ENCODE peak calls at places on chromosomes 2 and 18, in seven cellular contexts. I is Peyer's patch; D is glutamatergic neuron; U is astrocyte of the cerebellum; N is AG04450; J is CD4-positive, alpha-beta T cell; L is A549. B is an unnamed sample.

GRCh38 chr18:68721681-68722583 is 7.0 kb upstream of the TMX3 start:
- DNase-seq in I (no peak), D (no peak), U (no peak), N (no peak), J (no peak), L (no peak), B (no peak)

GRCh38 chr2:160472839-160473251 is 20.8 kb downstream of the RBMS1 start:
- DNase-seq in I (no peak), D (no peak), U (no peak), N (peak), J (no peak), L (no peak), B (peak)

GRCh38 chr2:191923652-191923997 is 76.7 kb upstream of the CAVIN2 start:
- DNase-seq in I (no peak), D (no peak), U (peak), N (no peak), J (no peak), L (no peak), B (no peak)

GRCh38 chr18:31952223-31952622 is 9.3 kb upstream of the TRAPPC8 start:
- DNase-seq in I (no peak), D (no peak), U (no peak), N (no peak), J (no peak), L (no peak), B (no peak)

GRCh38 chr2:24021122-24021998 is 11.5 kb downstream of the MFSD2B start:
- DNase-seq in I (peak), D (peak), U (no peak), N (no peak), J (no peak), L (peak), B (no peak)

GRCh38 chr2:230661072-230661957 is 51.3 kb upstream of the CAB39 start:
- DNase-seq in I (peak), D (no peak), U (no peak), N (no peak), J (no peak), L (no peak), B (no peak)

GRCh38 chr2:69298261-69298660 is 88.8 kb downstream of the GFPT1 start:
- DNase-seq in I (no peak), D (no peak), U (peak), N (peak), J (no peak), L (no peak), B (peak)

GRCh38 chr18:25166113-25166512 is 185.9 kb downstream of the ZNF521 start:
- DNase-seq in I (no peak), D (no peak), U (no peak), N (peak), J (no peak), L (no peak), B (no peak)

GRCh38 chr2:196271786-196272185 is 100.4 kb upstream of the STK17B start:
- DNase-seq in I (no peak), D (no peak), U (no peak), N (no peak), J (no peak), L (no peak), B (no peak)

GRCh38 chr2:81650048-81650971 is 1345.8 kb upstream of the LRRTM1 start:
- DNase-seq in I (no peak), D (no peak), U (no peak), N (no peak), J (no peak), L (no peak), B (no peak)

GRCh38 chr18:55999641-56000040 is 411.6 kb upstream of the TCF4 start:
- DNase-seq in I (no peak), D (no peak), U (no peak), N (no peak), J (no peak), L (no peak), B (no peak)

GRCh38 chr2:95009009-95009760 is 16.3 kb upstream of the MAL start:
- DNase-seq in I (no peak), D (no peak), U (no peak), N (no peak), J (no peak), L (no peak), B (no peak)

GRCh38 chr2:213261715-213262114 is 22.5 kb upstream of the SPAG16 start:
- DNase-seq in I (no peak), D (no peak), U (no peak), N (no peak), J (no peak), L (no peak), B (no peak)

GRCh38 chr2:33673937-33674336 is 74.8 kb upstream of the FAM98A start:
- DNase-seq in I (no peak), D (no peak), U (no peak), N (no peak), J (no peak), L (no peak), B (no peak)

GRCh38 chr18:69948919-69949537 is 1.4 kb upstream of the CD226 start:
- DNase-seq in I (peak), D (no peak), U (no peak), N (no peak), J (no peak), L (no peak), B (no peak)

GRCh38 chr2:30655660-30656059 is 151.6 kb downstream of the CAPN13 start:
- DNase-seq in I (no peak), D (no peak), U (peak), N (peak), J (no peak), L (no peak), B (no peak)

GRCh38 chr2:189393440-189394111 is 47.7 kb upstream of the WDR75 start:
- DNase-seq in I (no peak), D (no peak), U (peak), N (peak), J (no peak), L (no peak), B (peak)

GRCh38 chr18:25592804-25593360 is 240.9 kb upstream of the ZNF521 start:
- DNase-seq in I (no peak), D (no peak), U (no peak), N (no peak), J (no peak), L (no peak), B (no peak)

GRCh38 chr2:218992196-218992595 is 1.0 kb downstream of the CRYBA2 start:
- DNase-seq in I (no peak), D (no peak), U (no peak), N (no peak), J (no peak), L (no peak), B (no peak)

GRCh38 chr2:101325425-101325824 is 16.9 kb upstream of the RNF149 start:
- DNase-seq in I (no peak), D (no peak), U (no peak), N (no peak), J (no peak), L (no peak), B (no peak)

GRCh38 chr2:241686322-241686648 is 330 bp downstream of the DTYMK start:
- DNase-seq in I (no peak), D (no peak), U (no peak), N (no peak), J (no peak), L (no peak), B (no peak)

GRCh38 chr2:224056889-224057288 is 17.8 kb upstream of the SERPINE2 start:
- DNase-seq in I (no peak), D (no peak), U (no peak), N (no peak), J (no peak), L (no peak), B (no peak)

GRCh38 chr2:239676716-239677454 is 276.1 kb upstream of the HDAC4 start:
- DNase-seq in I (no peak), D (no peak), U (no peak), N (no peak), J (peak), L (no peak), B (no peak)

GRCh38 chr2:66555076-66555475 is 120.2 kb downstream of the MEIS1 start:
- DNase-seq in I (no peak), D (no peak), U (no peak), N (no peak), J (no peak), L (no peak), B (no peak)

GRCh38 chr18:57983965-57984364 is 60.1 kb upstream of the NEDD4L start:
- DNase-seq in I (no peak), D (no peak), U (no peak), N (no peak), J (no peak), L (no peak), B (no peak)

GRCh38 chr18:30908381-30908780 is 134.2 kb downstream of the DSC3 start:
- DNase-seq in I (no peak), D (no peak), U (no peak), N (no peak), J (no peak), L (no peak), B (no peak)

DNA sequence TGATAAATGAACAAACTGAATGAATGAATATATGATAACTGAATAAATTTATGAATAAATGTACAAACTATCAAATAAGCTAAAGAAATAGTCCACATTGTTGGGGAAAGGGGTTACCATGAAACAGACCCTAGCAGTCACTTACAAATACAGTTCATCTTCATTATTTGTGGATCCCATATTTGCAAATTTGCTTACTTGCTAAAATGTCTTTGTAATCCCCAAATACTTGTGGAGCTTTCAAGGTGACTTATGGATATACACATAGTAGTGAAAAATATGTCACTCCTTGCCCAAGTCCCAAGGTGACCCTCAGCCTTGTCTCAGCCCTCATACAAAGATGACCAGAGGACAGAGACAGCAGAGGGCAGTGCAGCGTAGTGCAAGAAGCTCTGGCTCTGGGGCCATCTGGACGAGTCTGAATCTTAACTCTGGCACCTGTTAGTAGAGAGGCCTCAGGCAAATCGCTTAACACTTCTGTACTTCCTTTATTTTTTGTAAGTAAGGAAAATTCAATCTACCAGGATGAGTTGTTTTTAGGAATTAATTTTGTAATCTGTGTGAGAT is 3.1 kb downstream of the PAIP2B start:
- DNase-seq in I (peak), D (peak), U (no peak), N (no peak), J (no peak), L (peak), B (peak)
- TF ChIP-seq CTCF in I (peak), D (no peak), U (peak), N (peak), J (no peak), L (peak), B (peak)

GRCh38 chr2:54457326-54458023 is 1.3 kb downstream of the SPTBN1 start:
- DNase-seq in I (no peak), D (peak), U (no peak), N (no peak), J (no peak), L (peak), B (no peak)

GRCh38 chr2:54454548-54454921 is 1.6 kb upstream of the SPTBN1 start:
- DNase-seq in I (no peak), D (no peak), U (no peak), N (no peak), J (no peak), L (no peak), B (no peak)

GRCh38 chr2:54456526-54457325 is 599 bp downstream of the SPTBN1 start:
- DNase-seq in I (no peak), D (peak), U (no peak), N (no peak), J (no peak), L (peak), B (no peak)

GRCh38 chr2:54454922-54455583 is 1.1 kb upstream of the SPTBN1 start:
- DNase-seq in I (no peak), D (peak), U (no peak), N (no peak), J (no peak), L (no peak), B (no peak)

DNA sequence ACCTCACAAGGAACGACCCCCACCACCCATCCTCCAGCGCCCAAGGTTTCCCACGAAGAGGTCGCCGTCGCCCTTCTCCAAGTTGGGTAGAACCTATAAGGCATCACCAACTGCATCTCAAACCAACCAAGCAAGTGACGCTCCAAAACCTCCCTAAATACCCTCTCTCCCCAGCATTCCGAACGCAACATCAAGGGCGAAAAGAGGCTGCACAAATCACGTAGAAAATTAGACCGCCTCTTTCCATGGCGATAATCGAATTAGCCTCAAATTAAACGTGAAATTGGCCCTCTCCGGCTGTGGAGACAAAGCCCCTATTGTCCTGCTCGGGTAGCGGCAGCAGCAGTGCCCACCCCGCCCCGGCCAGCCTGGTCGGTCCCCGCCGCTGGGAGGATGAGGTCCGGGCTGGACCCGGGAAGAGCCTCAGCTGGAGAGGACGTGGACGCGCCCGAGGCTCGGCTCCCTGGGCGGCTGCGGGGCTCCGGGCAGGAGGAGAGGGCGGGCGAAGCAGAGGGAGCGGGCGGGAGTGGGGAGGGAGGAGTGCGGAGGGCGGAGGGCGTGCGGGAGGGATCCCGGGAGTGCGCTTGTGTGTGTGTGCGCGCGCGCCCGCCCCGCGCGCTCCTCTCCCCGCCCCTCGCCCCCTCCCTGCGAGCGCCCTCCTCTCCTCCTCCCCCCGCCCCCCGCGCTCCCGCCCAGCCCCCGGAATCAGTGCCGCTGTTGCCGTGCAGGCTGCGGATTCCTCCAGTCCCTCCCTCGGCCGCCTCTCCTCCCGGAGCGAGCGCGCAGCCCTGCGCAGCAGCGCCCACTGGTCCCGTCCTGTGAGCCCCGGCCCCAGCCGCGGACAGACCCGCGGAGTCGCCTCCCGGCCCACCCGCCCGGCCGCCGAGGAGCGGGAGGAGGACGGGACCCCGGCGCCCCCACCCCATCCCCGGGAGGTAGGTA is at the start of gene SPTBN1:
- DNase-seq in I (peak), D (peak), U (peak), N (peak), J (no peak), L (peak), B (no peak)
- TF ChIP-seq CTCF in I (no peak), D (no peak), U (peak), N (no peak), J (no peak), L (no peak), B (no peak)

GRCh38 chr18:72820571-72820970 is 47.2 kb downstream of the NETO1 start:
- DNase-seq in I (no peak), D (no peak), U (no peak), N (no peak), J (no peak), L (no peak), B (no peak)

GRCh38 chr18:72823345-72823744 is 44.4 kb downstream of the NETO1 start:
- DNase-seq in I (no peak), D (no peak), U (no peak), N (no peak), J (no peak), L (no peak), B (no peak)

GRCh38 chr18:72822202-72822601 is 45.6 kb downstream of the NETO1 start:
- DNase-seq in I (no peak), D (no peak), U (no peak), N (no peak), J (no peak), L (no peak), B (no peak)

GRCh38 chr18:72819050-72819449 is 48.7 kb downstream of the NETO1 start:
- DNase-seq in I (no peak), D (no peak), U (no peak), N (no peak), J (no peak), L (no peak), B (no peak)
- TF ChIP-seq CTCF in I (no peak), D (no peak), U (no peak), N (no peak), J (no peak), L (no peak), B (no peak)

DNA sequence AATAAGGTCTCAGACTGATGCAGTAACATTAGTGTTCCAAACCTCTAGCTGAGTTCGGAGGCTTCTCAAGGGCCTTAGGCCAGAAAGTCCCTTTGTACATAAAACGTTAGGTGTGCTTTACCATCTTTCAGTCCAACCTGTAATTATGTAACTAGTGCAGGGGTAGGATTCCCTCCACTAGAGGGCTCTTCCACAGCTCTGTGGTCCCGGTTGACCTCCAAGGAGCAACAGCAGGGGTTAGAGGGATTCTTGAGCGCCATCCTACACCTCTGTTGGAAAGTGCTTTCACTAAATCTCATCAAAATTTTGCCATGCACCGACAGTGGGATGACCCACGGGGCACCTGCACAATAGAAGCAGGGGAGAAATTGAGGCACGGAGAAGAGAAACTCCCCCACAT is 155.8 kb upstream of the LRP1B start:
- DNase-seq in I (no peak), D (no peak), U (no peak), N (no peak), J (no peak), L (peak), B (no peak)
- TF ChIP-seq CTCF in I (no peak), D (peak), U (peak), N (peak), J (no peak), L (peak), B (peak)

GRCh38 chr18:6712401-6712800 is 17.1 kb upstream of the ARHGAP28 start:
- DNase-seq in I (no peak), D (no peak), U (no peak), N (no peak), J (no peak), L (no peak), B (no peak)
- TF ChIP-seq CTCF in I (no peak), D (peak), U (no peak), N (no peak), J (no peak), L (no peak), B (peak)

DNA sequence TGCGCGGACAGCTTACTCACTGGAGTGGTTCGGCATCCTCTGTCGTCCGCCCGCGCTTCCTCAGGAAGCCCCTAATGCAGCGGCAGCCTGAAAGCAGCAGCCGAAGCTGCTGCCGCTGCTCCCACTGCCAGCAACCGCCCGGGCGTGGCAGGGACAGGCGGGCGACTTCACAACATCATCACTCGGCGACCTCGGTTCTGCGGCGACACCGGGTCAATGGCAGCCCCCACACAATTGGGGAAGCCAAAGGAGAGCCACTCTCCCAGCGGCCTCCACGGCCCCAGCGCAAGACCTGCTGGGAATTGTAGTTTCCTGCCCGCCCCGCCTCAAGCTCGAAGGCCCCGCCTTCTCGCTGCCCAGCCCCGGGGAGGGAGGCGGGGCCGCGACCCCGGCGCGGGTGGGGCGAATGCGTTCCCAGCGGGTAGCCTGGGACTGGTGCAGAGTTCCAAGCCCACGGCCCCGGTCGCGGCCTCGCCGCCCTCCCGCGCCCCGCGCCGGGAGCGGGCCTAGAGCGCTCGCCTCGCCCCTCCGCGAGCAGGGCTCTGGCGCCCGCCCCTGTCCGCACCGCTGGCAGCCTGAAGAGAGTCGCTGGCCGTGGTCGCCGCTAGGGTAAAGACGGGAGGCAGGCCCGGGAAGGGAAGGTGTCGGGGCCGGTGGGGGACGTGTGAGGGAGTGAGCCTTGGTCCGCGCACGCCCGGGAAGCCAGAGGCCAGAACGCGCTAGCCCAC is at the start of the genes STRADB and TRAK2:
- DNase-seq in I (peak), D (peak), U (peak), N (peak), J (peak), L (peak), B (peak)
- TF ChIP-seq CTCF in I (peak), D (peak), U (peak), N (peak), J (no peak), L (peak), B (no peak)

DNA sequence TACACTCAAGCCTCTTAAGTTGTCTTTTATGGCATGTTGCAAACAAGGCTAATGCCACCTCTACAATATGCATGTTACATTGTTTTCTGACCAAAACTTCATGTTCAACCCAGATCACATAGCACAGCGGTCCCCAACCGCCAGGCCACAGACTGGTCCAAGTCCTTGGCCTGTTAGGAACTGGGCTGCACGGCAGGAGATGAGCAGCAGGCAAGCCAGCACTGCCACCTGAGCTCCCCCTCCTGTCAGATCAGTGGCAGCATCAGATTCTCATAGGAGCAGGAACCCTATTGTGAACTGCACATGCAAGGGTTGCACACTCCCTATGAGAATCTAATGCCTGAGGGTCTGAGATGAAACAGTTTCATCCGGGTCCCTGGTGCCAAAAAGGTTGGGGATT is 324.8 kb upstream of the CHAC2 start:
- DNase-seq in I (no peak), D (peak), U (no peak), N (no peak), J (no peak), L (no peak), B (no peak)
- TF ChIP-seq CTCF in I (no peak), D (no peak), U (no peak), N (no peak), J (no peak), L (no peak), B (no peak)

GRCh38 chr2:27136751-27137150 is 2.3 kb upstream of the PREB start:
- DNase-seq in I (no peak), D (no peak), U (no peak), N (no peak), J (no peak), L (no peak), B (no peak)

GRCh38 chr2:27134781-27135470 is 490 bp upstream of the PREB start:
- DNase-seq in I (no peak), D (no peak), U (no peak), N (no peak), J (no peak), L (no peak), B (no peak)

GRCh38 chr2:27135471-27135955 is 1.1 kb upstream of the PREB start:
- DNase-seq in I (no peak), D (no peak), U (no peak), N (no peak), J (no peak), L (no peak), B (no peak)

GRCh38 chr2:27133195-27133875 is 1.1 kb downstream of the PREB start:
- DNase-seq in I (no peak), D (no peak), U (no peak), N (no peak), J (no peak), L (no peak), B (no peak)

GRCh38 chr2:27133905-27134780 is at the start of gene PREB:
- DNase-seq in I (peak), D (peak), U (peak), N (peak), J (peak), L (peak), B (peak)
- TF ChIP-seq CTCF in I (no peak), D (no peak), U (peak), N (peak), J (no peak), L (no peak), B (peak)

B was measured in HFF-Myc.